ENCODE peak calls at places on chromosomes 11 and 22, in six cellular contexts. O, Z, R, F, T and N are unnamed samples.

GRCh38 chr11:65414776-65415498 is 7.7 kb upstream of the NEAT1 start:
- DNase-seq in T (no peak), O (no peak), F (no peak), Z (no peak), R (no peak), N (no peak)

GRCh38 chr11:111177037-111177988 is 68.2 kb upstream of the POU2AF2 start:
- DNase-seq in R (no peak), Z (no peak), F (no peak), O (peak), T (no peak), N (no peak)

GRCh38 chr11:118017631-118018315 is 31.6 kb downstream of the IL10RA start:
- DNase-seq in F (no peak), R (no peak), T (no peak), Z (no peak), O (no peak), N (no peak)

GRCh38 chr22:47449508-47450270 is 687.2 kb downstream of the TBC1D22A start:
- DNase-seq in R (no peak), T (no peak), Z (no peak), F (no peak), O (no peak), N (no peak)

GRCh38 chr11:2346586-2347335 is 30.3 kb upstream of the CD81 start:
- DNase-seq in F (no peak), R (no peak), T (no peak), Z (no peak), O (no peak), N (no peak)

GRCh38 chr11:96715208-96715607 is 325.4 kb downstream of the JRKL start:
- DNase-seq in R (no peak), O (no peak), F (no peak), T (no peak), Z (no peak), N (no peak)

GRCh38 chr11:17987826-17988225 is 25.0 kb downstream of the SERGEF start:
- DNase-seq in O (no peak), R (no peak), F (no peak), T (no peak), Z (no peak), N (no peak)

GRCh38 chr11:91231226-91231625 is 993.4 kb upstream of the FAT3 start:
- DNase-seq in Z (peak), O (no peak), F (no peak), R (no peak), T (no peak), N (no peak)

GRCh38 chr22:48954781-48955311 is 872.8 kb downstream of the BRD1 start:
- DNase-seq in T (no peak), F (no peak), O (no peak), Z (peak), R (no peak), N (no peak)

GRCh38 chr22:45904236-45904635 is 72.7 kb downstream of the WNT7B start:
- DNase-seq in Z (no peak), F (no peak), R (no peak), T (no peak), O (no peak), N (no peak)

GRCh38 chr11:85923455-85923854 is 68.3 kb downstream of the CCDC83 start:
- DNase-seq in Z (no peak), R (no peak), F (no peak), O (no peak), T (no peak), N (no peak)

GRCh38 chr22:20295262-20296064 is 24.4 kb downstream of the DGCR6L start:
- DNase-seq in O (no peak), Z (no peak), T (no peak), F (no peak), R (no peak), N (no peak)

GRCh38 chr11:94604496-94604895 is 37.3 kb downstream of the PIWIL4 start:
- DNase-seq in O (no peak), F (no peak), Z (no peak), R (no peak), T (no peak), N (no peak)